ENCODE peak calls at places on chromosomes 2 and 18, in seven cellular contexts. F, Q, C, V, O, L and Z are unnamed samples.

GRCh38 chr18:26593365-26594320 is 45.3 kb upstream of the KCTD1 start:
- DNase-seq in Q (no peak), V (no peak), C (no peak), F (no peak), O (no peak), L (no peak), Z (no peak)

GRCh38 chr2:107412209-107412904 is 414.3 kb upstream of the RGPD4 start:
- DNase-seq in Q (no peak), F (no peak), V (peak), O (no peak), L (no peak), C (no peak), Z (no peak)

GRCh38 chr18:67639872-67640271 is 123.4 kb upstream of the DSEL start:
- DNase-seq in O (no peak), C (no peak), F (no peak), V (no peak), Q (no peak), L (no peak), Z (no peak)

GRCh38 chr18:7766383-7766782 is 199.3 kb downstream of the PTPRM start:
- DNase-seq in Q (no peak), O (no peak), F (no peak), V (no peak), C (no peak), L (no peak), Z (no peak)

GRCh38 chr2:172409042-172409441 is 18.3 kb upstream of the ITGA6 start:
- DNase-seq in Q (no peak), L (no peak), V (no peak), O (no peak), F (no peak), C (no peak), Z (no peak)

GRCh38 chr2:168559187-168559586 is 103.1 kb downstream of the CERS6 start:
- DNase-seq in L (no peak), F (no peak), C (no peak), Q (no peak), V (peak), O (no peak), Z (no peak)

GRCh38 chr2:223944166-223944703 is 900 bp downstream of the WDFY1 start:
- DNase-seq in C (no peak), V (peak), O (peak), Q (no peak), F (no peak), L (no peak), Z (no peak)

GRCh38 chr2:119751706-119752105 is 8.0 kb upstream of the PTPN4 start:
- DNase-seq in F (no peak), V (no peak), L (no peak), Q (no peak), C (no peak), O (no peak), Z (no peak)

GRCh38 chr2:86793752-86794151 is 3.0 kb upstream of the CD8A start:
- DNase-seq in L (no peak), F (no peak), O (no peak), C (no peak), V (no peak), Q (no peak), Z (no peak)

GRCh38 chr2:7400628-7401027 is 483.4 kb downstream of the RNF144A start:
- DNase-seq in O (no peak), Q (no peak), L (no peak), F (no peak), C (no peak), V (no peak), Z (no peak)

GRCh38 chr2:205563646-205564045 is 118.7 kb upstream of the NRP2 start:
- DNase-seq in O (peak), V (peak), Q (no peak), C (no peak), L (no peak), F (no peak), Z (no peak)

GRCh38 chr18:47997338-47997780 is 66.9 kb upstream of the SMAD2 start:
- DNase-seq in V (no peak), C (no peak), Q (no peak), O (peak), F (peak), L (peak), Z (no peak)

GRCh38 chr18:75230210-75231052 is 19.8 kb downstream of the TSHZ1 start:
- DNase-seq in L (no peak), V (no peak), C (no peak), F (no peak), Q (no peak), O (no peak), Z (no peak)

GRCh38 chr2:13919981-13920382 is 712.5 kb upstream of the LRATD1 start:
- DNase-seq in Q (no peak), C (no peak), L (no peak), V (peak), F (no peak), O (no peak), Z (no peak)

GRCh38 chr2:236180831-236181453 is 12.8 kb upstream of the GBX2 start:
- DNase-seq in V (peak), F (no peak), Q (peak), L (no peak), O (peak), C (no peak), Z (peak)

GRCh38 chr2:216635171-216635570 is 2.0 kb downstream of the IGFBP2 start:
- DNase-seq in V (peak), O (no peak), F (no peak), C (no peak), L (no peak), Q (no peak), Z (no peak)

GRCh38 chr2:62208758-62209114 is 12.8 kb downstream of the B3GNT2 start:
- DNase-seq in L (no peak), O (no peak), F (no peak), V (no peak), Q (no peak), C (no peak), Z (no peak)

GRCh38 chr18:67694787-67695186 is 178.3 kb upstream of the DSEL start:
- DNase-seq in F (no peak), L (no peak), O (no peak), C (no peak), Q (no peak), V (no peak), Z (no peak)